ENCODE peak calls at places on chromosomes 6 and 20, in five cellular contexts. P, J, E, Y and G are unnamed samples.

GRCh38 chr20:35619196-35620095 is 3.8 kb downstream of the SPAG4 start:
- DNase-seq in P (peak; percentile 88), E (peak; percentile 86), J (peak; percentile 52), Y (peak; percentile 97), G (peak; percentile 89)

GRCh38 chr6:121426686-121427085 is 8.8 kb upstream of the GJA1 start:
- DNase-seq in J (no peak), P (no peak), E (no peak), Y (no peak), G (no peak)

GRCh38 chr6:135675862-135676261 is 175.6 kb upstream of the PDE7B start:
- DNase-seq in E (peak; percentile 15), J (no peak), Y (peak; percentile 82), P (no peak), G (no peak)

GRCh38 chr6:8082954-8083858 is 19.0 kb upstream of the BLOC1S5 start:
- DNase-seq in J (no peak), P (no peak), E (peak; percentile 96), Y (peak; percentile 10), G (no peak)

GRCh38 chr6:148969679-148970078 is 222.8 kb downstream of the UST start:
- DNase-seq in P (peak; percentile 43), E (peak; percentile 93), J (no peak), Y (no peak), G (no peak)

GRCh38 chr20:36632147-36632486 is 13.9 kb downstream of the SLA2 start:
- DNase-seq in J (no peak), E (no peak), P (no peak), Y (no peak), G (no peak)

GRCh38 chr6:106046116-106046853 is 39.9 kb upstream of the PRDM1 start:
- DNase-seq in P (no peak), E (no peak), Y (peak; percentile 80), J (no peak), G (no peak)

GRCh38 chr6:44430322-44430721 is 42.8 kb downstream of the CDC5L start:
- DNase-seq in Y (no peak), E (no peak), P (no peak), J (no peak), G (no peak)

GRCh38 chr20:58127731-58128130 is 100.7 kb downstream of the ANKRD60 start:
- DNase-seq in Y (no peak), E (peak; percentile 95), P (no peak), J (peak; percentile 59), G (peak; percentile 25)

GRCh38 chr6:90654166-90654565 is 67.3 kb upstream of the MAP3K7 start:
- DNase-seq in J (no peak), P (no peak), Y (no peak), E (no peak), G (no peak)

GRCh38 chr6:130033999-130034814 is 15.8 kb downstream of the L3MBTL3 start:
- DNase-seq in J (no peak), P (no peak), E (peak; percentile 83), Y (no peak), G (no peak)

GRCh38 chr20:33387177-33387576 is 14.1 kb downstream of the CDK5RAP1 start:
- DNase-seq in E (peak; percentile 85), J (no peak), Y (no peak), P (no peak), G (no peak)

GRCh38 chr6:9112548-9112947 is 677.2 kb upstream of the SLC35B3 start:
- DNase-seq in J (no peak), Y (no peak), E (no peak), P (no peak), G (no peak)

GRCh38 chr6:139522471-139523220 is 148.2 kb upstream of the CITED2 start:
- DNase-seq in P (no peak), E (peak; percentile 27), J (no peak), Y (no peak), G (no peak)

GRCh38 chr6:27593200-27593818 is 120.4 kb upstream of the ZNF184 start:
- DNase-seq in P (no peak), Y (no peak), E (no peak), J (no peak), G (no peak)

GRCh38 chr6:34546551-34547321 is 9.4 kb downstream of the SPDEF start:
- DNase-seq in Y (no peak), J (no peak), E (peak; percentile 23), P (peak; percentile 83), G (peak; percentile 83)

GRCh38 chr6:137222376-137222775 is 3.2 kb upstream of the IFNGR1 start:
- DNase-seq in Y (no peak), J (no peak), E (no peak), P (no peak), G (no peak)

GRCh38 chr6:6758915-6759654 is 170.6 kb downstream of the LY86 start:
- DNase-seq in Y (peak; percentile 94), P (peak; percentile 61), E (peak; percentile 42), J (peak; percentile 29), G (peak; percentile 69)

DNA sequence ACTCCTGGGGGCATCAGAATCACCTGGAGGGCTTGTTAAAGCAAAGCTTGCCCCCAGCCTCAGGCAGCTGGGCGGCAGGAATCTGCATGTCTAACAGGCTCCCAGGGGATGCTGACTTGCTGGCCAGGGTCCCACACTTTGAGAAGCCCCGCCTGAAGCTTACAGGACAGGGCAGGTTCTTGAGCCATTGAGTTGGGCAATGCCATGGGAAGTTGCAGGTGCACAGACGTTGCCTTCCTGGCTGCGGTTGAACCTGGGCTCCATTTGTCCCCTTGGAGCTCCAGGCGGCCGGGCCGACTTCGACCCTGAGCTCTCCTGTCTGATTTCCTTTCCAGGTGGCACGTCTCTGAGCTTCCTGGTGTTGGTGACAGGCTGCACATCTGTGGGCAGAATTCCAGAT is 46.8 kb downstream of the SYNJ2 start:
- DNase-seq in Y (no peak), P (peak; percentile 21), J (no peak), E (no peak), G (peak; percentile 45)
- H3K4me1 ChIP-seq in Y (peaks cover 3% of the 10 kb centered on the region), P (peaks cover 27% of the 10 kb centered on the region), J (peaks cover 41% of the 10 kb centered on the region), E (peaks cover 47% of the 10 kb centered on the region), G (peaks cover 39% of the 10 kb centered on the region)

GRCh38 chr6:170090561-170090960 is 200.3 kb downstream of the DLL1 start:
- DNase-seq in J (no peak), P (no peak), E (no peak), Y (no peak), G (no peak)

GRCh38 chr6:170089937-170090335 is 200.9 kb downstream of the DLL1 start:
- DNase-seq in J (no peak), E (no peak), P (no peak), Y (no peak), G (peak; percentile 56)

GRCh38 chr6:170092826-170093225 is 198.1 kb downstream of the DLL1 start:
- DNase-seq in P (no peak), J (no peak), Y (no peak), E (no peak), G (no peak)

GRCh38 chr6:170091639-170092579 is 199.0 kb downstream of the DLL1 start:
- DNase-seq in E (no peak), Y (no peak), J (no peak), P (no peak), G (no peak)

GRCh38 chr6:170091000-170091638 is 199.8 kb downstream of the DLL1 start:
- DNase-seq in Y (peak; percentile 33), P (no peak), E (no peak), J (no peak), G (no peak)
- H3K4me1 ChIP-seq in Y (peaks cover 1% of the 10 kb centered on the region), P (no peaks in the 10 kb centered on the region), E (no peaks in the 10 kb centered on the region), J (peaks cover 5% of the 10 kb centered on the region), G (peaks cover 8% of the 10 kb centered on the region)

GRCh38 chr20:576156-576555 is 32.6 kb upstream of the CSNK2A1 start:
- DNase-seq in E (no peak), P (no peak), Y (no peak), J (no peak), G (no peak)
- H3K4me1 ChIP-seq in E (peaks cover 4% of the 10 kb centered on the region), P (peaks cover 5% of the 10 kb centered on the region), Y (peaks cover 9% of the 10 kb centered on the region), J (peaks cover 11% of the 10 kb centered on the region), G (peaks cover 9% of the 10 kb centered on the region)

DNA sequence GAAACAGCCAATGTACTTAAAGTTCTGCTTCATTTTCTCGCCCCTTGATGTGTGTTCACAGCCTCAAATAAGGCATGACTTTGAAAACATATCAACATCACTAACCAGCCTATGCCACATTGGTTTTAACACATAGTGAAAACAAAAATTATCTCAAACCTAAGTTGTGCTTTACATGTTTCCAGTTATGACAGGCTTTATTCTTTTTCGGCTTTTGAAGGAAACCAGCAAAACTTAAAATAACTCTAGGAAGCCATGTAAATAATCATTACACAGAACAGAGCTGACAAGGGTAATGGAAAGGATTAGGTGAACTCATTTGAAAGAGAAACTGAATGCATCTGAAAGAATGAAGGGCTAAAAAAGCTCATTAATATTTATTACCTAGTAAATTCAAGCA is 42.1 kb downstream of the BMP5 start:
- DNase-seq in J (no peak), E (no peak), Y (no peak), P (no peak), G (no peak)
- H3K4me1 ChIP-seq in J (peaks cover 18% of the 10 kb centered on the region), E (peaks cover 2% of the 10 kb centered on the region), Y (no peaks in the 10 kb centered on the region), P (no peaks in the 10 kb centered on the region), G (no peaks in the 10 kb centered on the region)

DNA sequence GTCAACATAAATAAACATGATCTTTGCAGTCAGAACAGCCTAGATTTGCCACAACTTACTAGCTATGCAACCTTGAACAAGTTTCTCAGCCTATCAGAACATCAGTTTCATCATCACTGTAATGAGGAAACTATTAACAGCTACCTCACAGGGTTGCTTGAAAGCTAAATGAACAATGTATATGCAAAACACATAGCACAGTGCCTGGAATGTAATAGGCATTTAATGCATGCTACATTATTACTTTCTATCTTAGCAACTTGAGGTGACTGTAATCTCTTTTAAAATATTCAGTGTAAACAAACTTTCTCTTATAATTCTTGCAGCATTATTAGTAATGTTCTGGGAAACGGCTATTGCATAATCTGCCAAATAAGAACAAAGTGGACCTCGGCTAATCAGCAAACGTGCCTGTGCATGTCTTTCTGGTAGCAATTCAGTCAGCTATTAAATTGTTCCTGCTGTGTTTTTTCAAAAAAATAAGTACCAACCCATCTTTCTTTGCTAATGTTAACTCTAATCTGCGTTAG is 61.5 kb downstream of the SYNE1 start:
- DNase-seq in P (no peak), E (peak; percentile 72), J (no peak), Y (peak; percentile 31), G (no peak)
- H3K4me1 ChIP-seq in P (no peaks in the 10 kb centered on the region), E (peaks cover 37% of the 10 kb centered on the region), J (peaks cover 37% of the 10 kb centered on the region), Y (peaks cover 7% of the 10 kb centered on the region), G (peaks cover 33% of the 10 kb centered on the region)